ENCODE peak calls at places on chromosomes 5 and 9, in five cellular contexts. F is NCI-H1092 treated with DMSO at 0.1 percent for 48 hours, V is nucleus accumbens, U is aorta, C is activated T-cell treated with anti-CD3 and anti-CD28 coated beads for 1 hour. Q is an unnamed sample.
A peak's percentile ranks its signal among the peaks of the same experiment; 100 is the strongest.

GRCh38 chr5:87129051-87129450 is 138.6 kb upstream of the RASA1 start:
- DNase-seq in U (no peak), V (no peak), F (no peak), C (no peak), Q (no peak)

GRCh38 chr5:154406231-154406630 is 39.6 kb upstream of the SAP30L start:
- DNase-seq in U (no peak), C (no peak), V (no peak), F (no peak), Q (no peak)

GRCh38 chr5:179163236-179164155 is 103.3 kb downstream of the ZNF354C start:
- DNase-seq in U (peak; percentile 55), C (no peak), V (no peak), F (no peak), Q (no peak)

GRCh38 chr5:23528677-23529076 is 21.3 kb downstream of the PRDM9 start:
- DNase-seq in V (no peak), C (no peak), F (no peak), U (no peak), Q (no peak)

GRCh38 chr5:98779264-98779877 is 5.9 kb downstream of the RGMB start:
- DNase-seq in F (no peak), U (no peak), C (no peak), V (no peak), Q (no peak)

GRCh38 chr5:43780586-43780985 is 177.6 kb downstream of the NNT start:
- DNase-seq in V (no peak), U (no peak), F (no peak), C (no peak), Q (no peak)

GRCh38 chr5:109997191-109997590 is 307.5 kb downstream of the MAN2A1 start:
- DNase-seq in C (no peak), V (no peak), U (no peak), F (no peak), Q (no peak)

GRCh38 chr9:22279621-22280020 is 167.0 kb upstream of the DMRTA1 start:
- DNase-seq in V (no peak), C (no peak), U (no peak), F (no peak), Q (no peak)

GRCh38 chr5:958701-959571 is 49.7 kb upstream of the NKD2 start:
- DNase-seq in V (no peak), F (peak; percentile 38), U (peak; percentile 70), C (no peak), Q (peak; percentile 71)

GRCh38 chr5:149611327-149611726 is 30.0 kb downstream of the ARHGEF37 start:
- DNase-seq in F (no peak), V (no peak), C (no peak), U (no peak), Q (peak; percentile 60)

GRCh38 chr9:84000186-84000585 is 19.6 kb downstream of the RMI1 start:
- DNase-seq in C (no peak), U (no peak), V (no peak), F (no peak), Q (no peak)

GRCh38 chr5:43514471-43514815 is 505 bp downstream of the C5orf34 start:
- DNase-seq in U (no peak), V (no peak), F (no peak), C (peak; percentile 3), Q (peak; percentile 71)

GRCh38 chr5:2603176-2603575 is 148.3 kb downstream of the IRX2 start:
- DNase-seq in U (no peak), F (no peak), C (no peak), V (no peak), Q (no peak)

GRCh38 chr5:66002415-66002814 is 76.0 kb downstream of the ERBIN start:
- DNase-seq in F (no peak), C (no peak), V (no peak), U (no peak), Q (no peak)

GRCh38 chr9:84293001-84293798 is 47.4 kb downstream of the SLC28A3 start:
- DNase-seq in C (no peak), U (no peak), V (no peak), F (no peak), Q (no peak)

GRCh38 chr9:78821126-78821822 is 524.3 kb downstream of the PSAT1 start:
- DNase-seq in U (no peak), C (no peak), V (no peak), F (peak; percentile 76), Q (peak; percentile 26)

GRCh38 chr5:28014779-28015178 is 976.4 kb upstream of the CDH9 start:
- DNase-seq in F (no peak), V (no peak), U (no peak), C (no peak), Q (no peak)

GRCh38 chr5:52504584-52505240 is 283.0 kb upstream of the ITGA1 start:
- DNase-seq in V (no peak), U (no peak), C (no peak), F (no peak), Q (no peak)

GRCh38 chr5:175809531-175810121 is 61.8 kb upstream of the CPLX2 start:
- DNase-seq in F (no peak), U (peak; percentile 43), C (no peak), V (no peak), Q (peak; percentile 82)

GRCh38 chr5:110625376-110625999 is 101.0 kb downstream of the TMEM232 start:
- DNase-seq in C (no peak), U (no peak), V (no peak), F (peak; percentile 33), Q (no peak)

GRCh38 chr5:77028631-77029375 is 1.4 kb upstream of the AGGF1 start:
- DNase-seq in F (no peak), C (no peak), U (no peak), V (no peak), Q (no peak)

GRCh38 chr5:10130881-10131280 is 118.8 kb downstream of the ATPSCKMT start:
- DNase-seq in U (no peak), V (no peak), F (no peak), C (no peak), Q (no peak)

GRCh38 chr5:37823433-37824152 is 16.2 kb downstream of the GDNF start:
- DNase-seq in F (no peak), V (no peak), C (no peak), U (no peak), Q (no peak)

GRCh38 chr9:120109242-120109641 is 470.7 kb downstream of the CDK5RAP2 start:
- DNase-seq in F (peak; percentile 52), V (no peak), C (no peak), U (no peak), Q (peak; percentile 9)

GRCh38 chr5:139806726-139807646 is 11.4 kb downstream of the PSD2 start:
- DNase-seq in U (peak; percentile 33), F (no peak), V (peak; percentile 50), C (no peak), Q (no peak)

GRCh38 chr5:158819095-158819494 is 280.6 kb downstream of the EBF1 start:
- DNase-seq in V (no peak), U (no peak), F (no peak), C (no peak), Q (no peak)

GRCh38 chr9:4489562-4489918 is 728 bp upstream of the SLC1A1 start:
- DNase-seq in U (no peak), F (no peak), V (no peak), C (no peak), Q (peak; percentile 61)

GRCh38 chr5:134551891-134552290 is 26.4 kb downstream of the JADE2 start:
- DNase-seq in V (no peak), F (no peak), C (no peak), U (no peak), Q (no peak)

GRCh38 chr5:98064118-98064517 is 709.3 kb upstream of the RGMB start:
- DNase-seq in V (no peak), C (no peak), U (no peak), F (no peak), Q (no peak)

GRCh38 chr5:39195198-39195826 is 24.1 kb downstream of the FYB1 start:
- DNase-seq in V (no peak), F (no peak), U (no peak), C (no peak), Q (no peak)

GRCh38 chr5:147216552-147217154 is 18.2 kb upstream of the STK32A start:
- DNase-seq in U (no peak), V (no peak), C (no peak), F (no peak), Q (no peak)

GRCh38 chr5:21452429-21452828 is 1400.7 kb downstream of the CDH12 start:
- DNase-seq in F (no peak), U (no peak), C (no peak), V (no peak), Q (no peak)

GRCh38 chr5:126450388-126450787 is 27.2 kb downstream of the GRAMD2B start:
- DNase-seq in C (no peak), U (no peak), F (no peak), V (no peak), Q (no peak)

GRCh38 chr9:125785187-125785840 is 38.1 kb downstream of the PBX3 start:
- DNase-seq in C (no peak), U (no peak), V (no peak), F (no peak), Q (no peak)

Q was measured in hepatic stellate cell.